ENCODE peak calls at places on chromosomes 16 and 17, in eight cellular contexts. H is neural progenitor cell; I is breast epithelium; S is adrenal gland; N is heart left ventricle; M is mammary epithelial cell; T is IMR-90; B is CD8-positive, alpha-beta T cell. A is an unnamed sample. For H3K4me1, the result is how much of the 10 kb centered on the place peaks cover.

GRCh38 chr17:78839762-78840529 is 668 bp downstream of the USP36 start:
- DNase-seq in H (peak), B (peak), I (peak), S (peak), M (peak), T (peak), N (peak), A (peak)

GRCh38 chr17:6454495-6455320 is 10.5 kb downstream of the PIMREG start:
- DNase-seq in S (no peak), H (peak), N (peak), T (no peak), M (no peak), I (no peak), B (no peak), A (no peak)

GRCh38 chr16:25257956-25258855 is 561 bp upstream of the ZKSCAN2 start:
- DNase-seq in I (peak), N (peak), S (peak), H (peak), T (peak), M (peak), B (peak), A (peak)

GRCh38 chr16:9499921-9500593 is 408.6 kb downstream of the HAPSTR1 start:
- DNase-seq in B (no peak), N (peak), M (no peak), H (peak), S (no peak), I (no peak), T (no peak), A (peak)

GRCh38 chr17:62134397-62134796 is 69.3 kb upstream of the MED13 start:
- DNase-seq in H (no peak), M (no peak), T (peak), S (no peak), I (no peak), N (no peak), B (no peak), A (no peak)

GRCh38 chr17:7018331-7018964 is 4.4 kb upstream of the BCL6B start:
- DNase-seq in H (no peak), N (peak), I (peak), T (no peak), S (peak), B (no peak), M (no peak), A (no peak)

GRCh38 chr17:77610980-77611641 is 347.4 kb upstream of the TNRC6C start:
- DNase-seq in M (no peak), T (no peak), N (no peak), B (no peak), H (no peak), I (no peak), S (peak), A (peak)

GRCh38 chr17:2994441-2994840 is 69.0 kb downstream of the OR1D5 start:
- DNase-seq in B (no peak), H (no peak), I (no peak), N (no peak), M (no peak), T (no peak), S (peak), A (no peak)

GRCh38 chr17:37327341-37328090 is 48.3 kb upstream of the C17orf78 start:
- DNase-seq in T (peak), M (peak), B (no peak), I (no peak), H (no peak), N (no peak), S (no peak), A (no peak)

GRCh38 chr16:27177031-27177774 is 26.1 kb upstream of the KDM8 start:
- DNase-seq in B (no peak), I (no peak), M (peak), H (no peak), T (peak), S (no peak), N (no peak), A (no peak)

GRCh38 chr16:51359141-51359960 is 208.3 kb upstream of the SALL1 start:
- DNase-seq in B (no peak), N (peak), M (no peak), T (peak), H (peak), S (peak), I (no peak), A (no peak)

GRCh38 chr17:2433696-2434095 is 32.8 kb upstream of the MNT start:
- DNase-seq in S (no peak), H (no peak), B (no peak), N (no peak), I (no peak), M (peak), T (peak), A (no peak)

GRCh38 chr16:48478418-48478817 is 93.2 kb upstream of the SIAH1 start:
- DNase-seq in I (no peak), M (no peak), N (no peak), B (no peak), S (no peak), T (no peak), H (peak), A (no peak)

GRCh38 chr16:29645699-29646187 is 17.3 kb upstream of the SPN start:
- DNase-seq in T (no peak), S (no peak), B (no peak), H (no peak), I (no peak), M (no peak), N (no peak), A (no peak)

GRCh38 chr16:49952386-49952785 is 72.6 kb upstream of the CNEP1R1 start:
- DNase-seq in I (no peak), M (no peak), H (no peak), S (no peak), N (no peak), B (no peak), T (no peak), A (no peak)

GRCh38 chr16:89369266-89369895 is 121.0 kb downstream of the ANKRD11 start:
- DNase-seq in B (no peak), H (no peak), M (no peak), I (no peak), S (no peak), T (no peak), N (no peak), A (no peak)

GRCh38 chr17:82791532-82791931 is 39.7 kb downstream of the TBCD start:
- DNase-seq in H (no peak), I (no peak), B (no peak), N (no peak), M (peak), T (peak), S (no peak), A (no peak)

GRCh38 chr16:82657239-82657638 is 30.5 kb downstream of the CDH13 start:
- DNase-seq in I (no peak), S (no peak), B (no peak), M (peak), N (no peak), T (peak), H (no peak), A (no peak)

GRCh38 chr17:14745122-14745521 is 444.2 kb downstream of the HS3ST3B1 start:
- DNase-seq in B (no peak), I (no peak), S (no peak), N (no peak), T (peak), M (peak), H (no peak), A (no peak)

GRCh38 chr17:34869636-34870035 is 91.6 kb downstream of the CCT6B start:
- DNase-seq in S (no peak), B (no peak), N (no peak), M (no peak), I (no peak), H (no peak), T (no peak), A (no peak)

GRCh38 chr16:88713568-88714419 is 7.5 kb downstream of the CTU2 start:
- DNase-seq in T (peak), S (no peak), I (no peak), B (no peak), H (no peak), N (no peak), M (peak), A (no peak)

GRCh38 chr16:79628501-79628975 is 28.0 kb upstream of the MAF start:
- DNase-seq in I (no peak), T (peak), H (no peak), N (no peak), B (peak), M (peak), S (no peak), A (no peak)

GRCh38 chr17:8656693-8657092 is 26.2 kb upstream of the MYH10 start:
- DNase-seq in N (no peak), S (no peak), H (no peak), M (no peak), I (no peak), T (no peak), B (no peak), A (no peak)

GRCh38 chr17:46167826-46168569 is 25.2 kb downstream of the KANSL1 start:
- DNase-seq in T (peak), N (no peak), I (no peak), M (no peak), H (no peak), S (no peak), B (no peak), A (no peak)

GRCh38 chr17:43733956-43734355 is 24.6 kb downstream of the SOST start:
- DNase-seq in I (no peak), N (no peak), M (no peak), S (no peak), H (no peak), B (no peak), T (no peak), A (no peak)

GRCh38 chr16:85641776-85642176 is 28.7 kb downstream of the GSE1 start:
- DNase-seq in T (no peak), N (peak), H (no peak), S (peak), B (no peak), I (peak), M (peak), A (peak)

GRCh38 chr16:85018529-85019236 is 7.3 kb upstream of the ZDHHC7 start:
- DNase-seq in N (no peak), M (no peak), H (no peak), S (no peak), T (no peak), I (no peak), B (no peak), A (peak)

GRCh38 chr17:4566785-4567184 is 6.4 kb upstream of the GGT6 start:
- DNase-seq in T (peak), I (no peak), N (peak), S (peak), B (no peak), H (peak), M (peak), A (peak)

GRCh38 chr16:1771072-1771863 is at the start of gene NME3:
- DNase-seq in S (peak), B (peak), N (peak), M (peak), H (peak), I (peak), T (peak), A (peak)

GRCh38 chr17:27489045-27489715 is 32.9 kb downstream of the KSR1 start:
- DNase-seq in I (peak), B (no peak), N (peak), M (peak), T (peak), H (no peak), S (peak), A (peak)

GRCh38 chr16:57194512-57194911 is 8.4 kb downstream of the RSPRY1 start:
- DNase-seq in H (no peak), B (no peak), T (peak), S (no peak), N (no peak), M (peak), I (no peak), A (no peak)

GRCh38 chr16:88370365-88370764 is 12.4 kb upstream of the ZNF469 start:
- DNase-seq in N (peak), H (no peak), M (no peak), I (no peak), T (no peak), B (no peak), S (no peak), A (no peak)

GRCh38 chr17:8100149-8100548 is 12.6 kb upstream of the ALOX12B start:
- DNase-seq in B (no peak), N (no peak), S (no peak), M (no peak), T (no peak), H (no peak), I (no peak), A (no peak)

GRCh38 chr16:67957622-67958021 is 10.8 kb downstream of the SLC12A4 start:
- DNase-seq in M (no peak), N (no peak), S (no peak), T (no peak), I (no peak), H (no peak), B (no peak), A (no peak)
- H3K4me1 ChIP-seq in M (under half), N (under half), S (under half), T (under half), I (under half), H (under half), B (under half), A (under half)

GRCh38 chr17:38606646-38607611 is 1.2 kb upstream of the SRCIN1 start:
- DNase-seq in B (no peak), I (no peak), S (no peak), T (no peak), M (no peak), N (peak), H (no peak), A (peak)
- H3K4me3 ChIP-seq in B (peak), I (peak), S (no peak), T (no peak), M (no peak), N (peak), H (peak), A (peak)

GRCh38 chr16:740764-741505 is at the start of gene CIAO3:
- DNase-seq in S (peak), B (peak), N (peak), I (peak), T (peak), H (peak), M (peak), A (peak)
- H3K27ac ChIP-seq in S (no peak), B (peak), N (no peak), I (peak), T (peak), H (no peak), M (peak), A (peak)

DNA sequence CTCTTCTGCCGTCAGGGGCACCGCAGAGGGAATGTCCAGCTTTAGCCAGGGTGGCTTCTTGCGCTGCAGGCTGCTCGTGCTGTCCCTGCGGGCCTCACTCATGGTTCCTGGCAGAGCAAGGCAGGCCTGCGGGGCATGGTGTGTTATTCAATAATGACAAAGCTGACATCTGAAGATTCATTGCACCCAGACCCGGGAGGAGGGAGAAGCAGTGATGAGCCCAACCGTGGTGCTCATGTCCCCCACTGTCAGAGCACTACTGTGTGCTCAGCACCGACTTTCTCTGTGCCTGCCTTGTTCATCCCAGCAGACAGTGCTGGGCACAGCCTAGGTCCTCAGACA is 7.5 kb downstream of the RHBDF1 start:
- DNase-seq in M (no peak), I (no peak), N (no peak), B (no peak), T (no peak), S (no peak), H (no peak), A (no peak)
- H3K4me1 ChIP-seq in M (under half), I (under half), N (under half), B (under half), T (under half), S (under half), H (under half), A (under half)